ENCODE peak calls at places on chromosomes 7 and 10, in seven cellular contexts. L, N, P, Z, A, B and F are unnamed samples.
A peak's percentile ranks its signal among the peaks of the same experiment; 100 is the strongest.

GRCh38 chr7:53094827-53095226 is 59.4 kb downstream of the POM121L12 start:
- DNase-seq in L (no peak), N (no peak), P (no peak), Z (no peak), A (no peak), B (no peak), F (no peak)

GRCh38 chr10:14674376-14675050 is 100.2 kb downstream of the FAM107B start:
- DNase-seq in L (no peak), N (no peak), P (no peak), Z (peak; percentile 33), A (no peak), B (no peak), F (no peak)

GRCh38 chr7:114530074-114530611 is 115.5 kb downstream of the FOXP2 start:
- DNase-seq in L (no peak), N (no peak), P (no peak), Z (no peak), A (no peak), B (no peak), F (no peak)

GRCh38 chr7:103887853-103888602 is 101.4 kb downstream of the RELN start:
- DNase-seq in L (no peak), N (peak; percentile 68), P (no peak), Z (no peak), A (no peak), B (no peak), F (no peak)

GRCh38 chr10:124558339-124558685 is 96.7 kb downstream of the LHPP start:
- DNase-seq in L (no peak), N (no peak), P (no peak), Z (no peak), A (no peak), B (no peak), F (no peak)

GRCh38 chr7:79664884-79665676 is 211.6 kb upstream of the MAGI2 start:
- DNase-seq in L (no peak), N (no peak), P (no peak), Z (no peak), A (no peak), B (no peak), F (no peak)

GRCh38 chr10:36606234-36606839 is 519.1 kb upstream of the ANKRD30A start:
- DNase-seq in L (no peak), N (no peak), P (no peak), Z (no peak), A (no peak), B (no peak), F (no peak)

GRCh38 chr7:24152907-24153513 is 131.0 kb upstream of the NPY start:
- DNase-seq in L (no peak), N (no peak), P (no peak), Z (peak; percentile 11), A (no peak), B (no peak), F (no peak)

GRCh38 chr7:76201732-76202665 is at the start of gene SRRM3:
- DNase-seq in L (peak; percentile 91), N (peak; percentile 91), P (peak; percentile 29), Z (peak; percentile 74), A (peak; percentile 98), B (peak; percentile 74), F (peak; percentile 75)

GRCh38 chr10:90424730-90425129 is 433.1 kb downstream of the HTR7 start:
- DNase-seq in L (no peak), N (no peak), P (no peak), Z (no peak), A (no peak), B (no peak), F (no peak)

GRCh38 chr7:132581431-132581830 is 5.2 kb upstream of the PLXNA4 start:
- DNase-seq in L (no peak), N (no peak), P (no peak), Z (no peak), A (no peak), B (no peak), F (no peak)

GRCh38 chr10:29612657-29613056 is 22.1 kb downstream of the SVIL start:
- DNase-seq in L (no peak), N (no peak), P (no peak), Z (no peak), A (no peak), B (no peak), F (no peak)

GRCh38 chr7:137969828-137970227 is 32.1 kb downstream of the CREB3L2 start:
- DNase-seq in L (no peak), N (no peak), P (no peak), Z (no peak), A (no peak), B (no peak), F (no peak)

GRCh38 chr10:79413196-79413595 is 32.2 kb downstream of the ZCCHC24 start:
- DNase-seq in L (no peak), N (peak; percentile 65), P (no peak), Z (no peak), A (no peak), B (peak; percentile 96), F (no peak)

GRCh38 chr7:2934211-2934731 is 90.2 kb upstream of the GNA12 start:
- DNase-seq in L (no peak), N (no peak), P (no peak), Z (no peak), A (no peak), B (peak; percentile 97), F (no peak)

GRCh38 chr10:49359349-49360231 is 36.3 kb downstream of the DRGX start:
- DNase-seq in L (no peak), N (no peak), P (no peak), Z (no peak), A (peak; percentile 56), B (no peak), F (no peak)

GRCh38 chr7:51482976-51483375 is 166.4 kb upstream of the COBL start:
- DNase-seq in L (no peak), N (no peak), P (no peak), Z (no peak), A (no peak), B (no peak), F (no peak)

GRCh38 chr7:38699481-38699880 is 68.3 kb upstream of the AMPH start:
- DNase-seq in L (no peak), N (no peak), P (no peak), Z (no peak), A (no peak), B (no peak), F (no peak)

DNA sequence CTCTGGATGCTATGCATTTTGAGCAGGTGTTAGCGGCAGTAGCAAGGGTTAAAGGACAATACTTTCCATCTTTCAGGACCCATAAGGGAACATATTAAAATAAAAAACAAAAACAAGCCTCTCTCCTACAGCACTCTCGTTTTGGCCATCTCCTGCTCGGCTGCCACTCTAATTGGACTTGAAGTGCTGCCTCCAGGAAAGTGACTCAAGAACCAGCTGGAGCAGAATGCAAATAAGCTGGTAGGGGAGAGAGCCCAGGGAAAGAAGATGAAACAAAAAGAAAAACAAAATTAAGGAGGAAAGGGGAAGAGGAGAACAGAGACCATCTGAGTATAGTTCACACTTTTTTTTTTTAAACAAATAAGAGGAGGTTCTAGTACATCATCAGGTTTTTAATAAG is 65.6 kb downstream of the HBP1 start:
- DNase-seq in L (no peak), N (no peak), P (no peak), Z (no peak), A (no peak), B (no peak), F (no peak)
- TF ChIP-seq POLR2A in L (no peak), N (no peak), P (no peak), Z (no peak), A (no peak), B (no peak), F (no peak)

DNA sequence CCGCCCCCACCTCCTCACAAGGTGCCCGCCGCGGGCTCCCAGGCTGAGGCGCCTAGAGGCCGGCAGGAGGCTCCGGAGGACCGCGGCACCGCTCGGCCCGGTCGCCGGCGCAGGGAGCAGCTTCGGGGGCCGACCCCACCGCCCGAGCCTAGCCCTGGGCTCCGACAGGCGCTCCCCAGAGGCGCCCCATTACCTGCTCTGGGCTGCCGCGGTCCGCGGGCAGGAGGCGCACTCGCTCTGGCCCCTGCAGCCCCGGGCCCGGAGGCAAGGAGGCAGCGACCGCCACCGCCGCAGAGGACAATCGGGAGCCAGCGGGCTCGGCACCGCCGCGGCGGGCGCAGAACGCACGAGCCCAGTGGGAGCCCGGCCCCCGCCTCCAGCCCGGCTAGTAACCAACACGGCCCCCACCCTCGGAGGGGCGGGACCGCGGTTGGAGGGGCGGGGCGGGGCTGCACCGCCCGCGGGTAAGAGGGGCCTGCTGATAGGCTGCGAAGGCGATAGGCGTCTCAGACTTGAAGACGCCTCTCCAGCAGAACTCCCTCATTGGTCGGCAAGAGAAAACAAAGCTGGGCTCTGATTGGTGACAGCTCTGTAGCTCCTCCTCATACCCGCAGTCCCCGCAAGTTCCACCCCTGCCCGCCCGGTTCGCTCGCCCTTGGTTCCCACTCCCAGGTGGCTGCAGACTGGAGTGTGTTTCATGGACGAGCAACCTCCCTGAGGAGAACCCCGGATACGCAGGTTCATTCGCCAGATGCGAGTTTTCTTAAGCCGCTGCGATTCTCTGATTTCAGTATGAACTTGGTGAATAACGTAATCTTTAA is at the start of gene MPP7:
- DNase-seq in L (peak; percentile 84), N (peak; percentile 96), P (peak; percentile 95), Z (peak; percentile 95), A (peak; percentile 93), B (peak; percentile 95), F (peak; percentile 80)
- TF ChIP-seq POLR2A in L (no peak), N (no peak), P (peak; percentile 62), Z (peak; percentile 85), A (no peak), B (peak; percentile 15), F (no peak)

DNA sequence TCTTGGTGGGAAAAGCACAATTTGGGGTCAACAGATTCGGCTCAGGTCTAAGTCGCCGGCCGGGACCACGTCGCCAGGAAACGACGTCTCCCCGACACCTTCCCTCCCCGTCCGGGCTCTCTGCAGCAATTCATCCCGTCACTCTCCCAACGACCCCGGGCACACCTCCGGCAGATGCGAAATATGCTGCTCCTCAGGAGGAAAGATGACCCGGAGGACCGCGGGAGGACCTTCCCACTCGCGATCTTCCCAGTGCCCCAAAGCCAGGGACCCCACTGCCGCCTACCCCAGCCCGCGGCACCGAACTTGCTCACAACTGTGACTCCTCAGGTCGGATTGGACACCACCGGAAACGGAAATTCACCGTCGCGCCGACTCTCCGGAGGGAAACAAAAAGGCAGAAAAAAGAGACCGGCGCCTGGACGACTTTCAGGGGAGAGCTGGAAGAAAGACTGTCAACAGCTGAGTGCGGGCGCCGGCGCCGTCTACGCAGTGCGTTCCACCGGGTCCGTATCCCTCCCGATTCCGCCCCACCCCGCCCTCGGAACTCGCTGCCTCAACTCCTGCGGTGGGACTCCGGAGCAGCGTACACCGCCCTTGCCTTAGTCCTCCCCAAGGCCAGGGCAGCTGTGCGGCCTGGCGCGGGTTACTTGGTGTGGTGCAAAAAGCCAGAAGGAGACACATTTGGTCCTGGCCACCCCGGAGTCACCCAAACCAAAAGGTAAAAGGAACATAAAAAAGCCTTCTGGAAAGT is 13.8 kb upstream of the SEC24C start:
- DNase-seq in L (peak; percentile 56), N (peak; percentile 97), P (peak; percentile 86), Z (peak; percentile 91), A (peak; percentile 98), B (peak; percentile 77), F (peak; percentile 58)
- TF ChIP-seq POLR2A in L (peak; percentile 92), N (peak; percentile 99), P (peak; percentile 57), Z (peak; percentile 65), A (peak; percentile 64), B (peak; percentile 79), F (peak; percentile 94)

DNA sequence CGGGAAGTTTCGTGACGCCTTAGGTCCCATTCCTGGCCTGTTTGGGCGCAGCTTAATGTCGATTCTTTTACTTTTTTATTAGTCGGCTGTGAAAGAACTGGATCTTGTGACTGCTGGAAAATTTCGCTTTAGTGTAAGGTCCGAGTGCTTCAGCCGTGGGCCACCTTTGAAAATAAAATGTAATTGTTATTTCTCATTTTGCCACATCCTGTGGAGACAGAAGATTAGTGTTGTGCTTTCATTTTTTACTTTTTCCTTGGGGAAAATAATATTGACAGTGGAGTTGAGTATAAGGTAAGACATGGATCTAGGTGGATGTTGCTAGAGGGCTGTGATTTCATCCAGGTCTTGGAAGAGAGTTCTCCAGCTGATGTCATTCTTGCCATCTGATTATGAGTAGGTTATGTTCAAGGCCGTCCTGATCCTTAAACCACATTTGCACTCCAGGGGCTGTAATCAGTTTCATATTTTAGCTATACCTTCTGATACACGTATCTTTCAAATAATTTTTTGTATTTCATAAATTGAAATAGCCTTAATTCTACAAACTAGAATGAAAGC is 873 bp downstream of the RAB18 start:
- DNase-seq in L (no peak), N (peak; percentile 42), P (no peak), Z (no peak), A (no peak), B (no peak), F (no peak)
- TF ChIP-seq POLR2A in L (no peak), N (no peak), P (no peak), Z (no peak), A (no peak), B (no peak), F (no peak)